ENCODE peak calls at places on chromosomes 11 and 22, in six cellular contexts. One of them, this sample, is unnamed.

GRCh38 chr22:29312218-29313125 is 3.0 kb downstream of the RASL10A start:
- DNase-seq in iris pigment epithelial cell: no peak
- DNase-seq in T47D: no peak
- DNase-seq in DMS153: no peak
- DNase-seq in GM23338: no peak
- DNase-seq in effector CD4-positive, alpha-beta T cell: no peak
- DNase-seq in this sample: no peak

GRCh38 chr11:48150213-48150612 is 66.4 kb upstream of the OR4B1 start:
- DNase-seq in GM23338: no peak
- DNase-seq in effector CD4-positive, alpha-beta T cell: no peak
- DNase-seq in T47D: no peak
- DNase-seq in iris pigment epithelial cell: peak; percentile 74
- DNase-seq in DMS153: no peak
- DNase-seq in this sample: peak; percentile 63

GRCh38 chr11:73100578-73100977 is 41.5 kb downstream of the FCHSD2 start:
- DNase-seq in T47D: no peak
- DNase-seq in GM23338: peak; percentile 65
- DNase-seq in effector CD4-positive, alpha-beta T cell: no peak
- DNase-seq in DMS153: no peak
- DNase-seq in iris pigment epithelial cell: no peak
- DNase-seq in this sample: no peak

GRCh38 chr22:46056169-46057041 is 79.4 kb upstream of the WNT7B start:
- DNase-seq in effector CD4-positive, alpha-beta T cell: no peak
- DNase-seq in iris pigment epithelial cell: no peak
- DNase-seq in DMS153: no peak
- DNase-seq in T47D: peak; percentile 44
- DNase-seq in GM23338: no peak
- DNase-seq in this sample: no peak

GRCh38 chr11:76834151-76834550 is 26.6 kb upstream of the ACER3 start:
- DNase-seq in effector CD4-positive, alpha-beta T cell: no peak
- DNase-seq in GM23338: no peak
- DNase-seq in T47D: no peak
- DNase-seq in DMS153: no peak
- DNase-seq in iris pigment epithelial cell: peak; percentile 55
- DNase-seq in this sample: peak; percentile 63

GRCh38 chr11:36273110-36273509 is 16.1 kb downstream of the COMMD9 start:
- DNase-seq in iris pigment epithelial cell: no peak
- DNase-seq in T47D: no peak
- DNase-seq in GM23338: no peak
- DNase-seq in DMS153: peak; percentile 46
- DNase-seq in effector CD4-positive, alpha-beta T cell: no peak
- DNase-seq in this sample: no peak

GRCh38 chr11:112599265-112599664 is 338.6 kb upstream of the PLET1 start:
- DNase-seq in iris pigment epithelial cell: no peak
- DNase-seq in DMS153: no peak
- DNase-seq in T47D: no peak
- DNase-seq in GM23338: no peak
- DNase-seq in effector CD4-positive, alpha-beta T cell: no peak
- DNase-seq in this sample: no peak

GRCh38 chr11:1694064-1694845 is 2.7 kb upstream of the KRTAP5-6 start:
- DNase-seq in iris pigment epithelial cell: peak; percentile 64
- DNase-seq in GM23338: peak; percentile 94
- DNase-seq in effector CD4-positive, alpha-beta T cell: peak; percentile 77
- DNase-seq in DMS153: peak; percentile 66
- DNase-seq in T47D: peak; percentile 81
- DNase-seq in this sample: peak; percentile 61

GRCh38 chr22:49719046-49719445 is 108.6 kb downstream of the BRD1 start:
- DNase-seq in T47D: no peak
- DNase-seq in iris pigment epithelial cell: no peak
- DNase-seq in GM23338: no peak
- DNase-seq in DMS153: no peak
- DNase-seq in effector CD4-positive, alpha-beta T cell: no peak
- DNase-seq in this sample: no peak

GRCh38 chr22:16963189-16963945 is 44.7 kb downstream of the GAB4 start:
- DNase-seq in iris pigment epithelial cell: no peak
- DNase-seq in effector CD4-positive, alpha-beta T cell: no peak
- DNase-seq in GM23338: no peak
- DNase-seq in T47D: no peak
- DNase-seq in DMS153: no peak
- DNase-seq in this sample: no peak

GRCh38 chr11:92224394-92225205 is at the start of gene FAT3:
- DNase-seq in iris pigment epithelial cell: peak; percentile 28
- DNase-seq in effector CD4-positive, alpha-beta T cell: no peak
- DNase-seq in GM23338: peak; percentile 81
- DNase-seq in T47D: no peak
- DNase-seq in DMS153: peak; percentile 49
- DNase-seq in this sample: peak; percentile 41

GRCh38 chr11:46107780-46108179 is 13.5 kb downstream of the PHF21A start:
- DNase-seq in iris pigment epithelial cell: no peak
- DNase-seq in DMS153: no peak
- DNase-seq in effector CD4-positive, alpha-beta T cell: no peak
- DNase-seq in GM23338: no peak
- DNase-seq in T47D: no peak
- DNase-seq in this sample: no peak

GRCh38 chr11:93591247-93591898 is 48.2 kb upstream of the SMCO4 start:
- DNase-seq in GM23338: no peak
- DNase-seq in iris pigment epithelial cell: peak; percentile 87
- DNase-seq in effector CD4-positive, alpha-beta T cell: no peak
- DNase-seq in T47D: no peak
- DNase-seq in DMS153: no peak
- DNase-seq in this sample: peak; percentile 46

GRCh38 chr11:5689551-5689983 is at the start of gene TRIM22:
- DNase-seq in DMS153: no peak
- DNase-seq in T47D: no peak
- DNase-seq in iris pigment epithelial cell: peak; percentile 87
- DNase-seq in effector CD4-positive, alpha-beta T cell: peak; percentile 16
- DNase-seq in GM23338: peak; percentile 81
- DNase-seq in this sample: peak; percentile 71

GRCh38 chr11:10265936-10266335 is 28.1 kb downstream of the SBF2 start:
- DNase-seq in T47D: no peak
- DNase-seq in GM23338: no peak
- DNase-seq in DMS153: no peak
- DNase-seq in iris pigment epithelial cell: peak; percentile 28
- DNase-seq in effector CD4-positive, alpha-beta T cell: no peak
- DNase-seq in this sample: peak; percentile 37

GRCh38 chr11:109422755-109423113 is 744 bp downstream of the C11orf87 start:
- DNase-seq in T47D: no peak
- DNase-seq in GM23338: peak; percentile 6
- DNase-seq in effector CD4-positive, alpha-beta T cell: no peak
- DNase-seq in DMS153: no peak
- DNase-seq in iris pigment epithelial cell: peak; percentile 20
- DNase-seq in this sample: no peak

GRCh38 chr22:26853071-26853470 is 195.7 kb downstream of the MIAT start:
- DNase-seq in DMS153: no peak
- DNase-seq in iris pigment epithelial cell: no peak
- DNase-seq in effector CD4-positive, alpha-beta T cell: no peak
- DNase-seq in GM23338: no peak
- DNase-seq in T47D: no peak
- DNase-seq in this sample: no peak

GRCh38 chr11:115631609-115632008 is 127.4 kb upstream of the CADM1 start:
- DNase-seq in effector CD4-positive, alpha-beta T cell: no peak
- DNase-seq in DMS153: no peak
- DNase-seq in iris pigment epithelial cell: no peak
- DNase-seq in T47D: no peak
- DNase-seq in GM23338: no peak
- DNase-seq in this sample: no peak

GRCh38 chr11:64056213-64056785 is 20.6 kb downstream of the FLRT1 start:
- DNase-seq in T47D: no peak
- DNase-seq in effector CD4-positive, alpha-beta T cell: no peak
- DNase-seq in iris pigment epithelial cell: no peak
- DNase-seq in GM23338: no peak
- DNase-seq in DMS153: no peak
- DNase-seq in this sample: no peak

GRCh38 chr11:118051611-118052461 is 25.0 kb upstream of the TMPRSS4 start:
- DNase-seq in iris pigment epithelial cell: no peak
- DNase-seq in GM23338: no peak
- DNase-seq in effector CD4-positive, alpha-beta T cell: peak; percentile 74
- DNase-seq in DMS153: no peak
- DNase-seq in T47D: no peak
- DNase-seq in this sample: no peak

GRCh38 chr11:65591939-65592814 is 3.4 kb downstream of the KCNK7 start:
- DNase-seq in effector CD4-positive, alpha-beta T cell: no peak
- DNase-seq in T47D: no peak
- DNase-seq in iris pigment epithelial cell: peak; percentile 65
- DNase-seq in DMS153: no peak
- DNase-seq in GM23338: peak; percentile 90
- DNase-seq in this sample: peak; percentile 44

GRCh38 chr11:79121351-79121750 is 319.5 kb downstream of the TENM4 start:
- DNase-seq in T47D: peak; percentile 32
- DNase-seq in iris pigment epithelial cell: peak; percentile 12
- DNase-seq in effector CD4-positive, alpha-beta T cell: no peak
- DNase-seq in GM23338: no peak
- DNase-seq in DMS153: no peak
- DNase-seq in this sample: peak; percentile 19

GRCh38 chr22:29443452-29443851 is 5.1 kb downstream of the RFPL1 start:
- DNase-seq in DMS153: no peak
- DNase-seq in effector CD4-positive, alpha-beta T cell: no peak
- DNase-seq in T47D: peak; percentile 13
- DNase-seq in iris pigment epithelial cell: no peak
- DNase-seq in GM23338: peak; percentile 19
- DNase-seq in this sample: no peak

GRCh38 chr11:129117595-129118350 is 74.4 kb downstream of the ARHGAP32 start:
- DNase-seq in iris pigment epithelial cell: peak; percentile 76
- DNase-seq in T47D: peak; percentile 88
- DNase-seq in effector CD4-positive, alpha-beta T cell: peak; percentile 11
- DNase-seq in GM23338: peak; percentile 74
- DNase-seq in DMS153: peak; percentile 40
- DNase-seq in this sample: peak; percentile 82

GRCh38 chr22:45645150-45645525 is 26.5 kb upstream of the ATXN10 start:
- DNase-seq in iris pigment epithelial cell: no peak
- DNase-seq in T47D: peak; percentile 14
- DNase-seq in effector CD4-positive, alpha-beta T cell: no peak
- DNase-seq in DMS153: no peak
- DNase-seq in GM23338: peak; percentile 23
- DNase-seq in this sample: no peak

GRCh38 chr22:40015346-40015976 is 20.7 kb downstream of the FAM83F start:
- DNase-seq in effector CD4-positive, alpha-beta T cell: no peak
- DNase-seq in T47D: no peak
- DNase-seq in DMS153: no peak
- DNase-seq in iris pigment epithelial cell: peak; percentile 45
- DNase-seq in GM23338: no peak
- DNase-seq in this sample: no peak

GRCh38 chr11:6693342-6694228 is 10.4 kb upstream of the MRPL17 start:
- DNase-seq in GM23338: no peak
- DNase-seq in iris pigment epithelial cell: peak; percentile 97
- DNase-seq in DMS153: no peak
- DNase-seq in T47D: no peak
- DNase-seq in effector CD4-positive, alpha-beta T cell: peak; percentile 39
- DNase-seq in this sample: peak; percentile 84

GRCh38 chr11:68057807-68058206 is 19.0 kb downstream of the TCIRG1 start:
- DNase-seq in effector CD4-positive, alpha-beta T cell: no peak
- DNase-seq in iris pigment epithelial cell: no peak
- DNase-seq in GM23338: no peak
- DNase-seq in DMS153: no peak
- DNase-seq in T47D: no peak
- DNase-seq in this sample: no peak

GRCh38 chr11:109729761-109730160 is 307.8 kb downstream of the C11orf87 start:
- DNase-seq in DMS153: peak; percentile 89
- DNase-seq in GM23338: peak; percentile 13
- DNase-seq in iris pigment epithelial cell: no peak
- DNase-seq in T47D: no peak
- DNase-seq in effector CD4-positive, alpha-beta T cell: no peak
- DNase-seq in this sample: no peak

GRCh38 chr11:100969008-100969407 is 160.6 kb downstream of the PGR start:
- DNase-seq in DMS153: no peak
- DNase-seq in effector CD4-positive, alpha-beta T cell: no peak
- DNase-seq in GM23338: no peak
- DNase-seq in T47D: no peak
- DNase-seq in iris pigment epithelial cell: no peak
- DNase-seq in this sample: no peak

GRCh38 chr11:74923125-74923524 is 25.8 kb downstream of the XRRA1 start:
- DNase-seq in T47D: no peak
- DNase-seq in iris pigment epithelial cell: no peak
- DNase-seq in DMS153: no peak
- DNase-seq in GM23338: no peak
- DNase-seq in effector CD4-positive, alpha-beta T cell: no peak
- DNase-seq in this sample: no peak

GRCh38 chr22:48240935-48241230 is 1478.4 kb downstream of the TBC1D22A start:
- DNase-seq in DMS153: no peak
- DNase-seq in T47D: no peak
- DNase-seq in effector CD4-positive, alpha-beta T cell: no peak
- DNase-seq in iris pigment epithelial cell: no peak
- DNase-seq in GM23338: no peak
- DNase-seq in this sample: no peak

GRCh38 chr22:46455453-46455852 is 82.0 kb downstream of the CELSR1 start:
- DNase-seq in effector CD4-positive, alpha-beta T cell: no peak
- DNase-seq in GM23338: no peak
- DNase-seq in DMS153: no peak
- DNase-seq in iris pigment epithelial cell: no peak
- DNase-seq in T47D: no peak
- DNase-seq in this sample: no peak

GRCh38 chr11:46611526-46612304 is 5.3 kb downstream of the HARBI1 start:
- DNase-seq in GM23338: no peak
- DNase-seq in T47D: no peak
- DNase-seq in iris pigment epithelial cell: no peak
- DNase-seq in DMS153: no peak
- DNase-seq in effector CD4-positive, alpha-beta T cell: no peak
- DNase-seq in this sample: no peak

GRCh38 chr11:103326070-103326794 is 217.0 kb downstream of the DYNC2H1 start:
- DNase-seq in iris pigment epithelial cell: peak; percentile 83
- DNase-seq in GM23338: peak; percentile 89
- DNase-seq in effector CD4-positive, alpha-beta T cell: no peak
- DNase-seq in DMS153: peak; percentile 45
- DNase-seq in T47D: peak; percentile 79
- DNase-seq in this sample: peak; percentile 78

GRCh38 chr11:17668166-17668565 is 51.2 kb upstream of the MYOD1 start:
- DNase-seq in T47D: no peak
- DNase-seq in DMS153: no peak
- DNase-seq in effector CD4-positive, alpha-beta T cell: no peak
- DNase-seq in GM23338: no peak
- DNase-seq in iris pigment epithelial cell: no peak
- DNase-seq in this sample: no peak

GRCh38 chr11:69818243-69819108 is 740 bp downstream of the FGF3 start:
- DNase-seq in iris pigment epithelial cell: no peak
- DNase-seq in DMS153: no peak
- DNase-seq in effector CD4-positive, alpha-beta T cell: no peak
- DNase-seq in GM23338: peak; percentile 48
- DNase-seq in T47D: no peak
- DNase-seq in this sample: no peak

GRCh38 chr22:30197389-30197788 is 49.2 kb downstream of the LIF start:
- DNase-seq in effector CD4-positive, alpha-beta T cell: no peak
- DNase-seq in DMS153: no peak
- DNase-seq in iris pigment epithelial cell: no peak
- DNase-seq in T47D: no peak
- DNase-seq in GM23338: no peak
- DNase-seq in this sample: peak; percentile 29

GRCh38 chr11:104665631-104666030 is 232.6 kb downstream of the CASP12 start:
- DNase-seq in effector CD4-positive, alpha-beta T cell: no peak
- DNase-seq in GM23338: no peak
- DNase-seq in iris pigment epithelial cell: peak; percentile 89
- DNase-seq in T47D: no peak
- DNase-seq in DMS153: no peak
- DNase-seq in this sample: peak; percentile 80

This sample was measured in IMR-90.